ENCODE peak calls at places on chromosomes 7 and 10, in eight cellular contexts. X, Y, G, V, Q, A, I and U are unnamed samples. For H3K4me1 and H3K27me3, the result is how much of the 10 kb centered on the place peaks cover.

GRCh38 chr10:127398140-127398966 is 150.8 kb upstream of the NPS start:
- DNase-seq in X (no peak), Y (peak), G (no peak), V (no peak), Q (no peak), A (no peak), I (no peak), U (no peak)

GRCh38 chr10:51001587-51001986 is 72.7 kb upstream of the PRKG1 start:
- DNase-seq in X (no peak), Y (no peak), G (no peak), V (no peak), Q (no peak), A (no peak), I (no peak), U (no peak)

GRCh38 chr10:9621216-9621615 is 1396.5 kb upstream of the CELF2 start:
- DNase-seq in X (no peak), Y (peak), G (no peak), V (no peak), Q (no peak), A (no peak), I (no peak), U (no peak)

GRCh38 chr7:36151921-36152755 is 916 bp upstream of the EEPD1 start:
- DNase-seq in X (no peak), Y (no peak), G (peak), V (no peak), Q (no peak), A (no peak), I (no peak), U (no peak)

GRCh38 chr10:76155961-76156360 is 724.5 kb downstream of the LRMDA start:
- DNase-seq in X (no peak), Y (no peak), G (no peak), V (no peak), Q (no peak), A (no peak), I (no peak), U (no peak)

GRCh38 chr7:158244873-158245723 is 342.5 kb downstream of the PTPRN2 start:
- DNase-seq in X (no peak), Y (no peak), G (no peak), V (no peak), Q (no peak), A (no peak), I (no peak), U (no peak)

GRCh38 chr10:15472431-15473400 is 101.6 kb upstream of the FAM171A1 start:
- DNase-seq in X (no peak), Y (peak), G (no peak), V (peak), Q (no peak), A (no peak), I (no peak), U (no peak)

GRCh38 chr7:94374231-94374630 is 20.5 kb upstream of the COL1A2 start:
- DNase-seq in X (no peak), Y (peak), G (no peak), V (peak), Q (no peak), A (peak), I (peak), U (no peak)

GRCh38 chr7:23434147-23434676 is 36.1 kb downstream of the IGF2BP3 start:
- DNase-seq in X (no peak), Y (no peak), G (no peak), V (no peak), Q (peak), A (no peak), I (no peak), U (no peak)

GRCh38 chr10:80104066-80104926 is 25.8 kb downstream of the TMEM254 start:
- DNase-seq in X (no peak), Y (peak), G (no peak), V (peak), Q (no peak), A (no peak), I (no peak), U (no peak)

GRCh38 chr7:127674361-127674760 is 22.4 kb downstream of the SND1 start:
- DNase-seq in X (no peak), Y (peak), G (no peak), V (no peak), Q (no peak), A (no peak), I (no peak), U (no peak)

GRCh38 chr10:26044123-26044749 is 110.2 kb downstream of the MYO3A start:
- DNase-seq in X (no peak), Y (no peak), G (no peak), V (no peak), Q (no peak), A (peak), I (no peak), U (no peak)

GRCh38 chr7:115613836-115614235 is 416.7 kb downstream of the TFEC start:
- DNase-seq in X (no peak), Y (peak), G (no peak), V (no peak), Q (no peak), A (no peak), I (no peak), U (no peak)

GRCh38 chr7:159061674-159062212 is 82.9 kb downstream of the VIPR2 start:
- DNase-seq in X (no peak), Y (no peak), G (no peak), V (no peak), Q (no peak), A (no peak), I (no peak), U (no peak)

GRCh38 chr7:56218510-56218909 is 102.3 kb upstream of the NUPR2 start:
- DNase-seq in X (no peak), Y (no peak), G (no peak), V (no peak), Q (no peak), A (no peak), I (no peak), U (no peak)

GRCh38 chr10:93079663-93080349 is 6.1 kb downstream of the CYP26A1 start:
- DNase-seq in X (no peak), Y (no peak), G (peak), V (no peak), Q (no peak), A (no peak), I (no peak), U (no peak)

DNA sequence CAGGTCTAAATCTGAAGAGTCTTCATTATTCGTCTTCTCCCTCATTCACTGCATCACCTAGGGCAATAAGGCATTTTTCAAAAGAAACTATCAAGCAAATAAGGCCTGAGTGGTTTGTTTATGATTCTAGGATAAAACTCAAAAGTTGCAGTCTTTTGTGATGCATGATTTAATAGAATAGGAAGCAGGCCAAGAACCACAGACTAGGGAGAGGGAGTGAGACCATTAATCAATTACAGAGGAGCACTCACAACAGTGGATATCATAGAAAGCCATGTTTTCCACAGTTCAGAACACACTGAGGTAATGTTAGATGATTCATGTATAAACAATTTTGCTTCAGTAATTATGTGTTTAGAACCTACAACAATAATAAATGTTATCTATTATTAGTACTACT is 87.8 kb upstream of the LRRTM3 start:
- DNase-seq in X (no peak), Y (peak), G (no peak), V (no peak), Q (no peak), A (no peak), I (no peak), U (no peak)
- TF ChIP-seq POLR2A in X (no peak), Y (no peak), G (no peak), V (no peak), Q (no peak), A (no peak), I (no peak), U (no peak)

DNA sequence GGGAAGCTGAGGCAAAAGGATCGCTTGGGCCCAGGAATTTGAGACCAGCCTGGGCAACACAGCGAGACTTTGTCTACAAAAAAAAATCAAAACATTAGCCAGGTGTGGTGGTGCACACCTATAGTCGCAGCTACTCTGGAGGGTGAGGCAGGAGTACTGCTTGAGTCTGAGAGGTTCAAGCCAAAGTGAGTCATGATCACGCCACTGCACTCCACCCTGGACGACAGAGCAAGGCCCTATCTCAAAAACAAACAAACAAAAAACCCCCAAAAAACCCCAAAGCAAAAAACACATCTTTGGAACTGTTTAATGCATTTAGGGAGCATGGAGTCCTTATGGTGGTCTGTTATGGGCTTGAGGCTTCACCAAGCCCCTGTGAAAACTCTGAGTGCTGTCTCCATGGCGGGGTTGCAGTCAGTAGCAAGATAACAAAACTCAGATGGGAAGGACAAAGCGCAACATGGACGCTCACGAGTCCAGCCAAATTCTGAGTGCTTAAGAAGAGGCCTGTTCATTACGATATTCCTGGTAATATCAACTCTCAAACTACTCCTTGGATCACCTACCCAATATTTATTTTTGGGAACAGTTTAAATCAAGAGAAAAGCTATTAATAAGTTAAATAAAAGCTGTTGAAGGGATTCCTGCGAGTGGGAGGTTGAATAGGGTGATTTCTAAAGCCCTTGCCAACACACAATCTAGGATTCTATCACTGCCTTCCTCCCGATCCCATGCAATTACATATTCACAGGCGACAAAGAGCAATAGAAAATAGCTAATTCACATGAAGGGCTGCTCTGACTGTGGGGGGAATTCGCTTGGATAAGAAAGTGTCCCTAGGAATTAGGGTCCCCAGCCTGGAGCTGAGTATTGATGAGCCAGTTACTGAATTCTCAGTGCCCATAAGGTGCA is 123.3 kb downstream of the HIPK2 start:
- DNase-seq in X (no peak), Y (no peak), G (no peak), V (no peak), Q (no peak), A (no peak), I (no peak), U (no peak)
- H3K4me1 ChIP-seq in X (under half), Y (under half), G (half or more), V (under half), Q (under half), A (under half), I (under half), U (half or more)

DNA sequence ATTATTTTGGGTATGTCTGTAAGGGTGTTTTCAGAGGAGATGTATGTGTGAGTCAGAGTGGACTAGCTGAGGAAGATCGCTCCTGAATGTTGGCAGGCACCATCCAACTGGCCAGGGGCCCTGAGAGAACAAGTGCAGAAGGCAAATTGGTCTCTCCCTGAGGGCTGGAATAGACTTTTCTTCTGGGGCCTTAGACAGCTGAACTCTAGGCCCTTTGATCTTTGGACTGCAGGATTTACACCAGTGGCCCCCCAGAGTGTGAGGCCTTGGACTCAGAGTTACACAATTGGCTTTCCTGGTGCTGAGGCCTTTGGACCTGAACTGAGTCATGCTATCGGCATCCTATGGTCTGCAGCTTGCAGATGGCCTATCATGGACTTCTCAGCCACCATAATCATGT is 217.2 kb downstream of the REEP3 start:
- DNase-seq in X (no peak), Y (peak), G (peak), V (no peak), Q (no peak), A (no peak), I (no peak), U (no peak)
- H3K27me3 ChIP-seq in X (under half), Y (under half), G (under half), V (under half), Q (under half), A (under half), I (under half), U (under half)

GRCh38 chr7:76396039-76396732 is 13.3 kb downstream of the SSC4D start:
- DNase-seq in X (no peak), Y (no peak), G (no peak), V (no peak), Q (no peak), A (no peak), I (peak), U (no peak)

GRCh38 chr7:76394962-76395361 is 14.5 kb downstream of the SSC4D start:
- DNase-seq in X (no peak), Y (no peak), G (no peak), V (no peak), Q (no peak), A (no peak), I (no peak), U (no peak)

GRCh38 chr7:76392531-76393115 is 16.9 kb downstream of the SSC4D start:
- DNase-seq in X (no peak), Y (no peak), G (no peak), V (no peak), Q (no peak), A (no peak), I (no peak), U (no peak)

GRCh38 chr7:76390092-76390491 is 19.4 kb downstream of the SSC4D start:
- DNase-seq in X (no peak), Y (no peak), G (no peak), V (no peak), Q (no peak), A (no peak), I (no peak), U (no peak)

GRCh38 chr7:76393116-76394031 is 16.1 kb downstream of the SSC4D start:
- DNase-seq in X (peak), Y (peak), G (peak), V (peak), Q (peak), A (peak), I (peak), U (peak)
- TF ChIP-seq POLR2A in X (peak), Y (no peak), G (peak), V (peak), Q (peak), A (peak), I (peak), U (no peak)